ENCODE peak calls at places on chromosomes 7 and 10, in eight cellular contexts. W, D, Q, E, U, M, N and G are unnamed samples.

GRCh38 chr10:93941603-93942002 is 47.8 kb downstream of the SLC35G1 start:
- DNase-seq in W (no peak), D (no peak), Q (no peak), E (no peak), U (no peak), M (no peak), N (no peak), G (no peak)

GRCh38 chr7:131424219-131424822 is 96.6 kb downstream of the MKLN1 start:
- DNase-seq in W (peak), D (no peak), Q (no peak), E (peak), U (peak), M (no peak), N (peak), G (no peak)

GRCh38 chr10:38076687-38077086 is 17.4 kb upstream of the ZNF37A start:
- DNase-seq in W (no peak), D (no peak), Q (no peak), E (no peak), U (no peak), M (no peak), N (no peak), G (no peak)

GRCh38 chr7:84297606-84298005 is 103.0 kb upstream of the SEMA3A start:
- DNase-seq in W (no peak), D (no peak), Q (no peak), E (no peak), U (no peak), M (no peak), N (no peak), G (no peak)

GRCh38 chr7:30510124-30511074 is 5.8 kb upstream of the GGCT start:
- DNase-seq in W (peak), D (no peak), Q (no peak), E (peak), U (peak), M (no peak), N (peak), G (peak)

GRCh38 chr7:73674468-73675124 is 7.0 kb downstream of the VPS37D start:
- DNase-seq in W (no peak), D (no peak), Q (no peak), E (no peak), U (no peak), M (no peak), N (no peak), G (no peak)

GRCh38 chr7:134276951-134277350 is 39.8 kb downstream of the SLC35B4 start:
- DNase-seq in W (no peak), D (no peak), Q (no peak), E (no peak), U (no peak), M (no peak), N (no peak), G (no peak)

GRCh38 chr10:68346774-68347173 is 14.0 kb upstream of the PBLD start:
- DNase-seq in W (no peak), D (no peak), Q (no peak), E (no peak), U (no peak), M (no peak), N (no peak), G (no peak)

GRCh38 chr7:44325181-44325671 is at the start of gene CAMK2B:
- DNase-seq in W (peak), D (no peak), Q (no peak), E (peak), U (peak), M (no peak), N (no peak), G (no peak)

GRCh38 chr10:15363031-15363430 is 8.1 kb downstream of the FAM171A1 start:
- DNase-seq in W (no peak), D (no peak), Q (no peak), E (peak), U (no peak), M (no peak), N (no peak), G (no peak)

GRCh38 chr10:63465293-63466167 is at the start of gene JMJD1C:
- DNase-seq in W (peak), D (no peak), Q (peak), E (peak), U (peak), M (peak), N (peak), G (peak)

GRCh38 chr7:68411742-68412141 is 1186.5 kb upstream of the AUTS2 start:
- DNase-seq in W (peak), D (no peak), Q (no peak), E (no peak), U (no peak), M (no peak), N (no peak), G (no peak)

GRCh38 chr7:6015917-6016652 is 7.0 kb downstream of the AIMP2 start:
- DNase-seq in W (no peak), D (peak), Q (no peak), E (no peak), U (no peak), M (no peak), N (no peak), G (peak)

GRCh38 chr10:125238682-125239081 is 78.3 kb upstream of the CTBP2 start:
- DNase-seq in W (no peak), D (no peak), Q (no peak), E (no peak), U (no peak), M (no peak), N (no peak), G (no peak)

GRCh38 chr10:80412521-80412920 is 4.2 kb downstream of the PRXL2A start:
- DNase-seq in W (no peak), D (no peak), Q (no peak), E (peak), U (no peak), M (no peak), N (no peak), G (no peak)

GRCh38 chr10:77409697-77410471 is 227.7 kb downstream of the KCNMA1 start:
- DNase-seq in W (peak), D (no peak), Q (no peak), E (no peak), U (no peak), M (no peak), N (peak), G (no peak)